ENCODE peak calls at places on chromosomes 6 and 20, in six cellular contexts. I, J, C, K, P and X are unnamed samples.

GRCh38 chr6:38346291-38347079 is 293.2 kb downstream of the BTBD9 start:
- DNase-seq in I (no peak), J (no peak), C (no peak), K (peak), P (no peak), X (peak)

GRCh38 chr6:46734867-46735719 is at the start of gene PLA2G7:
- DNase-seq in I (peak), J (no peak), C (peak), K (no peak), P (no peak), X (no peak)

GRCh38 chr6:3612341-3613041 is 139.0 kb downstream of the PXDC1 start:
- DNase-seq in I (no peak), J (no peak), C (no peak), K (peak), P (peak), X (peak)

GRCh38 chr20:63215101-63216040 is 560 bp downstream of the YTHDF1 start:
- DNase-seq in I (peak), J (no peak), C (peak), K (peak), P (peak), X (peak)

GRCh38 chr6:68024570-68025269 is 610.4 kb upstream of the ADGRB3 start:
- DNase-seq in I (no peak), J (no peak), C (no peak), K (no peak), P (no peak), X (no peak)

GRCh38 chr6:36432151-36432633 is 10.5 kb downstream of the PXT1 start:
- DNase-seq in I (no peak), J (no peak), C (no peak), K (peak), P (no peak), X (no peak)

GRCh38 chr6:15481892-15482291 is 180.9 kb downstream of the DTNBP1 start:
- DNase-seq in I (no peak), J (no peak), C (no peak), K (no peak), P (no peak), X (no peak)

GRCh38 chr6:11711644-11711993 is 67.0 kb downstream of the ADTRP start:
- DNase-seq in I (no peak), J (no peak), C (no peak), K (no peak), P (no peak), X (no peak)

GRCh38 chr6:152233547-152234320 is 403.4 kb downstream of the SYNE1 start:
- DNase-seq in I (no peak), J (no peak), C (no peak), K (peak), P (no peak), X (no peak)

GRCh38 chr6:86516087-86516486 is 421.2 kb upstream of the HTR1E start:
- DNase-seq in I (no peak), J (no peak), C (no peak), K (no peak), P (no peak), X (no peak)

GRCh38 chr6:26155066-26155925 is 68.1 kb downstream of the HFE start:
- DNase-seq in I (peak), J (peak), C (peak), K (no peak), P (peak), X (peak)

GRCh38 chr20:49278817-49279676 is 1.2 kb upstream of the ZNFX1 start:
- DNase-seq in I (no peak), J (no peak), C (no peak), K (peak), P (peak), X (no peak)

GRCh38 chr6:56370127-56370540 is 122.8 kb upstream of the COL21A1 start:
- DNase-seq in I (peak), J (no peak), C (no peak), K (peak), P (no peak), X (peak)